ENCODE peak calls at places on chromosomes 3 and 15, in ten cellular contexts. C is activated naive CD4-positive, alpha-beta T cell treated with anti-CD3 and anti-CD28 coated beads for 36 hours; J is SW 1271; G is mesothelial cell of epicardium; I is stimulated activated CD8-positive, alpha-beta memory T cell treated with anti-CD3 and anti-CD28 coated beads, Interleukin-4, amount 100 ng/mL, for 4 hours; O is T-helper 1 cell; L is amniotic stem cell; M is cardiac muscle cell; X is EL; Y is endothelial cell. U is an unnamed sample.

GRCh38 chr3:139586420-139587017 is 47.0 kb upstream of the RBP1 start:
- DNase-seq in C (no peak), J (no peak), G (no peak), I (no peak), O (no peak), L (no peak), M (no peak), X (no peak), Y (no peak), U (no peak)

GRCh38 chr15:90184119-90184785 is 16.9 kb upstream of the SEMA4B start:
- DNase-seq in C (peak), J (peak), G (no peak), I (no peak), O (no peak), L (no peak), M (peak), X (peak), Y (no peak), U (peak)

GRCh38 chr15:68789921-68790575 is 30.6 kb downstream of the ANP32A start:
- DNase-seq in C (no peak), J (no peak), G (no peak), I (no peak), O (no peak), L (no peak), M (peak), X (peak), Y (peak), U (no peak)

GRCh38 chr3:23859012-23859743 is 53.4 kb downstream of the UBE2E1 start:
- DNase-seq in C (no peak), J (peak), G (no peak), I (no peak), O (no peak), L (no peak), M (no peak), X (peak), Y (no peak), U (no peak)

GRCh38 chr3:54083901-54084300 is 38.5 kb upstream of the CACNA2D3 start:
- DNase-seq in C (no peak), J (no peak), G (no peak), I (no peak), O (no peak), L (no peak), M (no peak), X (no peak), Y (no peak), U (no peak)

GRCh38 chr3:63051920-63052319 is 176.7 kb upstream of the CADPS start:
- DNase-seq in C (no peak), J (no peak), G (no peak), I (no peak), O (no peak), L (no peak), M (no peak), X (peak), Y (no peak), U (no peak)

GRCh38 chr3:41198526-41198925 is 779 bp upstream of the CTNNB1 start:
- DNase-seq in C (peak), J (no peak), G (no peak), I (peak), O (no peak), L (no peak), M (peak), X (peak), Y (no peak), U (no peak)

GRCh38 chr3:27900316-27900715 is 178.2 kb upstream of the EOMES start:
- DNase-seq in C (peak), J (no peak), G (no peak), I (peak), O (no peak), L (no peak), M (no peak), X (no peak), Y (no peak), U (no peak)

U was measured in NCI-H187.